ENCODE peak calls at places on chromosomes 12 and 14, in eight cellular contexts. W is kidney epithelial cell, Y is non-pigmented ciliary epithelial cell, B is sciatic nerve, L is posterior vena cava, E is Panc1, Z is AG04450, I is NCI-H774. T is an unnamed sample.

GRCh38 chr12:47551426-47551851 is 154.4 kb downstream of the RPAP3 start:
- DNase-seq in W (no peak), I (no peak), E (no peak), B (no peak), Y (no peak), Z (no peak), L (no peak), T (no peak)

GRCh38 chr12:2023365-2023764 is 19.1 kb upstream of the DCP1B start:
- DNase-seq in W (no peak), I (peak), L (no peak), E (no peak), Y (no peak), Z (no peak), B (no peak), T (no peak)

GRCh38 chr14:22664261-22664660 is 20.1 kb upstream of the OR6J1 start:
- DNase-seq in L (no peak), B (no peak), I (no peak), E (no peak), Z (no peak), W (no peak), Y (no peak), T (no peak)

GRCh38 chr12:19200261-19200660 is 70.7 kb downstream of the PLEKHA5 start:
- DNase-seq in Y (no peak), L (no peak), Z (no peak), E (no peak), I (no peak), B (no peak), W (no peak), T (no peak)

GRCh38 chr14:35046751-35047536 is 872 bp downstream of the FAM177A1 start:
- DNase-seq in W (no peak), Y (no peak), E (no peak), B (no peak), L (no peak), I (peak), Z (no peak), T (no peak)

GRCh38 chr14:54698501-54698900 is 131.6 kb downstream of the SAMD4A start:
- DNase-seq in I (no peak), E (no peak), B (no peak), Z (no peak), Y (no peak), W (no peak), L (no peak), T (no peak)

GRCh38 chr14:104965561-104966231 is 12.5 kb downstream of the AHNAK2 start:
- DNase-seq in Z (no peak), B (no peak), Y (no peak), L (peak), E (no peak), W (no peak), I (no peak), T (no peak)

GRCh38 chr12:123038966-123039365 is 58.5 kb downstream of the ARL6IP4 start:
- DNase-seq in L (peak), B (no peak), Z (no peak), Y (no peak), I (no peak), E (no peak), W (no peak), T (no peak)

GRCh38 chr14:81668626-81669274 is 135.1 kb upstream of the SEL1L start:
- DNase-seq in Z (no peak), W (no peak), L (no peak), E (no peak), I (no peak), B (no peak), Y (no peak), T (no peak)

GRCh38 chr12:94070520-94070919 is 77.9 kb upstream of the PLXNC1 start:
- DNase-seq in Z (no peak), Y (no peak), E (no peak), I (no peak), W (no peak), B (no peak), L (no peak), T (no peak)

T was measured in sigmoid colon.